ENCODE peak calls at places on chromosomes 7 and 10, in seven cellular contexts. One of them, this sample, is unnamed.

GRCh38 chr7:141158562-141158961 is 84.7 kb downstream of the TMEM178B start:
- DNase-seq in mesendoderm: peak
- DNase-seq in mesenchymal stem cell: peak
- DNase-seq in neuronal stem cell: no peak
- DNase-seq in H1: no peak
- DNase-seq in H9: peak
- DNase-seq in trophoblast cell: peak
- DNase-seq in this sample: peak

GRCh38 chr7:142864980-142865747 is 10.3 kb downstream of the EPHB6 start:
- DNase-seq in mesendoderm: no peak
- DNase-seq in mesenchymal stem cell: no peak
- DNase-seq in neuronal stem cell: no peak
- DNase-seq in H1: no peak
- DNase-seq in H9: no peak
- DNase-seq in trophoblast cell: no peak
- DNase-seq in this sample: no peak

GRCh38 chr7:128777156-128778123 is 1.8 kb upstream of the OPN1SW start:
- DNase-seq in mesendoderm: no peak
- DNase-seq in mesenchymal stem cell: peak
- DNase-seq in neuronal stem cell: no peak
- DNase-seq in H1: no peak
- DNase-seq in H9: no peak
- DNase-seq in trophoblast cell: no peak
- DNase-seq in this sample: peak

GRCh38 chr7:87448427-87448826 is 27.1 kb downstream of the ABCB4 start:
- DNase-seq in mesendoderm: no peak
- DNase-seq in mesenchymal stem cell: no peak
- DNase-seq in neuronal stem cell: no peak
- DNase-seq in H1: no peak
- DNase-seq in H9: no peak
- DNase-seq in trophoblast cell: no peak
- DNase-seq in this sample: no peak

GRCh38 chr7:502296-502695 is 17.4 kb downstream of the PDGFA start:
- DNase-seq in mesendoderm: no peak
- DNase-seq in mesenchymal stem cell: no peak
- DNase-seq in neuronal stem cell: no peak
- DNase-seq in H1: no peak
- DNase-seq in H9: no peak
- DNase-seq in trophoblast cell: no peak
- DNase-seq in this sample: no peak

GRCh38 chr7:2701832-2702593 is 14.0 kb downstream of the AMZ1 start:
- DNase-seq in mesendoderm: no peak
- DNase-seq in mesenchymal stem cell: no peak
- DNase-seq in neuronal stem cell: no peak
- DNase-seq in H1: no peak
- DNase-seq in H9: no peak
- DNase-seq in trophoblast cell: no peak
- DNase-seq in this sample: peak

GRCh38 chr10:4333474-4333894 is 492.5 kb upstream of the AKR1E2 start:
- DNase-seq in mesendoderm: no peak
- DNase-seq in mesenchymal stem cell: no peak
- DNase-seq in neuronal stem cell: no peak
- DNase-seq in H1: no peak
- DNase-seq in H9: no peak
- DNase-seq in trophoblast cell: no peak
- DNase-seq in this sample: no peak

GRCh38 chr10:89346264-89346971 is 18.6 kb downstream of the IFIT3 start:
- DNase-seq in mesendoderm: peak
- DNase-seq in mesenchymal stem cell: no peak
- DNase-seq in neuronal stem cell: no peak
- DNase-seq in H1: no peak
- DNase-seq in H9: no peak
- DNase-seq in trophoblast cell: peak
- DNase-seq in this sample: peak

GRCh38 chr7:117582219-117582704 is 102.4 kb downstream of the CFTR start:
- DNase-seq in mesendoderm: peak
- DNase-seq in mesenchymal stem cell: peak
- DNase-seq in neuronal stem cell: no peak
- DNase-seq in H1: peak
- DNase-seq in H9: no peak
- DNase-seq in trophoblast cell: peak
- DNase-seq in this sample: peak

GRCh38 chr10:53836638-53837037 is 964.4 kb downstream of the PCDH15 start:
- DNase-seq in mesendoderm: no peak
- DNase-seq in mesenchymal stem cell: peak
- DNase-seq in neuronal stem cell: no peak
- DNase-seq in H1: no peak
- DNase-seq in H9: no peak
- DNase-seq in trophoblast cell: no peak
- DNase-seq in this sample: no peak

GRCh38 chr10:21995557-21995956 is 8.0 kb downstream of the DNAJC1 start:
- DNase-seq in mesendoderm: no peak
- DNase-seq in mesenchymal stem cell: no peak
- DNase-seq in neuronal stem cell: no peak
- DNase-seq in H1: no peak
- DNase-seq in H9: no peak
- DNase-seq in trophoblast cell: no peak
- DNase-seq in this sample: peak

GRCh38 chr7:91344911-91345310 is 80.7 kb downstream of the FZD1 start:
- DNase-seq in mesendoderm: no peak
- DNase-seq in mesenchymal stem cell: no peak
- DNase-seq in neuronal stem cell: no peak
- DNase-seq in H1: no peak
- DNase-seq in H9: no peak
- DNase-seq in trophoblast cell: no peak
- DNase-seq in this sample: no peak

GRCh38 chr7:117014673-117015133 is 61.4 kb downstream of the ST7 start:
- DNase-seq in mesendoderm: peak
- DNase-seq in mesenchymal stem cell: peak
- DNase-seq in neuronal stem cell: no peak
- DNase-seq in H1: no peak
- DNase-seq in H9: no peak
- DNase-seq in trophoblast cell: no peak
- DNase-seq in this sample: peak

GRCh38 chr7:91657386-91658120 is 222.9 kb downstream of the MTERF1 start:
- DNase-seq in mesendoderm: peak
- DNase-seq in mesenchymal stem cell: peak
- DNase-seq in neuronal stem cell: no peak
- DNase-seq in H1: no peak
- DNase-seq in H9: no peak
- DNase-seq in trophoblast cell: no peak
- DNase-seq in this sample: no peak

GRCh38 chr7:71266912-71267311 is 135.0 kb downstream of the GALNT17 start:
- DNase-seq in mesendoderm: peak
- DNase-seq in mesenchymal stem cell: no peak
- DNase-seq in neuronal stem cell: no peak
- DNase-seq in H1: no peak
- DNase-seq in H9: no peak
- DNase-seq in trophoblast cell: no peak
- DNase-seq in this sample: no peak

GRCh38 chr7:81525901-81526300 is 243.9 kb downstream of the HGF start:
- DNase-seq in mesendoderm: peak
- DNase-seq in mesenchymal stem cell: no peak
- DNase-seq in neuronal stem cell: no peak
- DNase-seq in H1: no peak
- DNase-seq in H9: no peak
- DNase-seq in trophoblast cell: no peak
- DNase-seq in this sample: no peak

GRCh38 chr10:8057636-8058273 is 3.3 kb downstream of the GATA3 start:
- DNase-seq in mesendoderm: peak
- DNase-seq in mesenchymal stem cell: peak
- DNase-seq in neuronal stem cell: peak
- DNase-seq in H1: no peak
- DNase-seq in H9: no peak
- DNase-seq in trophoblast cell: no peak
- DNase-seq in this sample: no peak

GRCh38 chr10:43265799-43266721 is 805 bp downstream of the RASGEF1A start:
- DNase-seq in mesendoderm: peak
- DNase-seq in mesenchymal stem cell: no peak
- DNase-seq in neuronal stem cell: no peak
- DNase-seq in H1: no peak
- DNase-seq in H9: peak
- DNase-seq in trophoblast cell: no peak
- DNase-seq in this sample: no peak

GRCh38 chr10:17249820-17250219 is 21.8 kb downstream of the VIM start:
- DNase-seq in mesendoderm: peak
- DNase-seq in mesenchymal stem cell: no peak
- DNase-seq in neuronal stem cell: no peak
- DNase-seq in H1: no peak
- DNase-seq in H9: no peak
- DNase-seq in trophoblast cell: no peak
- DNase-seq in this sample: peak

GRCh38 chr7:121302214-121302745 is 26.5 kb upstream of the WNT16 start:
- DNase-seq in mesendoderm: no peak
- DNase-seq in mesenchymal stem cell: peak
- DNase-seq in neuronal stem cell: no peak
- DNase-seq in H1: no peak
- DNase-seq in H9: no peak
- DNase-seq in trophoblast cell: peak
- DNase-seq in this sample: peak

GRCh38 chr7:139035588-139036353 is at the start of gene ZC3HAV1L:
- DNase-seq in mesendoderm: peak
- DNase-seq in mesenchymal stem cell: peak
- DNase-seq in neuronal stem cell: peak
- DNase-seq in H1: no peak
- DNase-seq in H9: peak
- DNase-seq in trophoblast cell: peak
- DNase-seq in this sample: peak

GRCh38 chr7:39507866-39508551 is 58.2 kb upstream of the YAE1 start:
- DNase-seq in mesendoderm: no peak
- DNase-seq in mesenchymal stem cell: no peak
- DNase-seq in neuronal stem cell: no peak
- DNase-seq in H1: no peak
- DNase-seq in H9: no peak
- DNase-seq in trophoblast cell: no peak
- DNase-seq in this sample: no peak

GRCh38 chr7:95843286-95843685 is 70.9 kb downstream of the DYNC1I1 start:
- DNase-seq in mesendoderm: peak
- DNase-seq in mesenchymal stem cell: no peak
- DNase-seq in neuronal stem cell: no peak
- DNase-seq in H1: no peak
- DNase-seq in H9: no peak
- DNase-seq in trophoblast cell: no peak
- DNase-seq in this sample: no peak

GRCh38 chr7:5388905-5389433 is 34.7 kb downstream of the TNRC18 start:
- DNase-seq in mesendoderm: peak
- DNase-seq in mesenchymal stem cell: no peak
- DNase-seq in neuronal stem cell: no peak
- DNase-seq in H1: no peak
- DNase-seq in H9: peak
- DNase-seq in trophoblast cell: no peak
- DNase-seq in this sample: no peak

GRCh38 chr7:88310950-88311674 is 4.4 kb upstream of the STEAP4 start:
- DNase-seq in mesendoderm: no peak
- DNase-seq in mesenchymal stem cell: no peak
- DNase-seq in neuronal stem cell: no peak
- DNase-seq in H1: no peak
- DNase-seq in H9: no peak
- DNase-seq in trophoblast cell: no peak
- DNase-seq in this sample: no peak

GRCh38 chr7:101869026-101869900 is 51.8 kb downstream of the CUX1 start:
- DNase-seq in mesendoderm: peak
- DNase-seq in mesenchymal stem cell: no peak
- DNase-seq in neuronal stem cell: no peak
- DNase-seq in H1: no peak
- DNase-seq in H9: peak
- DNase-seq in trophoblast cell: no peak
- DNase-seq in this sample: no peak
- H3K4ac ChIP-seq in mesendoderm: no peak
- H3K4ac ChIP-seq in mesenchymal stem cell: peak
- H3K4ac ChIP-seq in neuronal stem cell: no peak
- H3K4ac ChIP-seq in H1: peak
- H3K4ac ChIP-seq in H9: no peak
- H3K4ac ChIP-seq in trophoblast cell: peak
- H3K4ac ChIP-seq in this sample: peak

DNA sequence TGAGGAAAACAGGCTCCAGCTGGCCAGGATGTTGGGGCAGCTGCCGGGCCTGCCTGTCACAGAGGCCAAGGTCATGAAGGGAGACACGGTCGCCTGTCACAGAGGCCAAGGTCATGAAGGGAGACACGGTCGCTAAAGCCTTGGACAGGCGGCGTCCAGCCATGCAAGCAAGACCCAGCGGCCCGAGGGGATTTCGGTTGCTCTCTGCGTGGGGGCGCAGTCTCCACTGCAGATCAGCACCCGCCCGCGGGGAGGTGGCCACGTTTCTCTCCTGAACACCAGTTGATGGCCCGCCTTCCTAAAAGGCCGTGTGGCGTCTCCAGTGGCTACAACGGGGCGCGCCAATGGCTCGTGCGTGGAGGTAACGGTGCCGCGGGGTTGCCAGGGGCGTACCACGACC is 67.0 kb upstream of the PCGF5 start:
- DNase-seq in mesendoderm: no peak
- DNase-seq in mesenchymal stem cell: no peak
- DNase-seq in neuronal stem cell: no peak
- DNase-seq in H1: no peak
- DNase-seq in H9: no peak
- DNase-seq in trophoblast cell: no peak
- DNase-seq in this sample: no peak
- H3K4ac ChIP-seq in mesendoderm: no peak
- H3K4ac ChIP-seq in mesenchymal stem cell: no peak
- H3K4ac ChIP-seq in neuronal stem cell: no peak
- H3K4ac ChIP-seq in H1: no peak
- H3K4ac ChIP-seq in H9: no peak
- H3K4ac ChIP-seq in trophoblast cell: no peak
- H3K4ac ChIP-seq in this sample: no peak

GRCh38 chr7:78490526-78490925 is 692.0 kb downstream of the PHTF2 start:
- DNase-seq in mesendoderm: no peak
- DNase-seq in mesenchymal stem cell: no peak
- DNase-seq in neuronal stem cell: no peak
- DNase-seq in H1: no peak
- DNase-seq in H9: no peak
- DNase-seq in trophoblast cell: no peak
- DNase-seq in this sample: no peak
- H3K4ac ChIP-seq in mesendoderm: no peak
- H3K4ac ChIP-seq in mesenchymal stem cell: no peak
- H3K4ac ChIP-seq in neuronal stem cell: no peak
- H3K4ac ChIP-seq in H1: no peak
- H3K4ac ChIP-seq in H9: no peak
- H3K4ac ChIP-seq in trophoblast cell: no peak
- H3K4ac ChIP-seq in this sample: no peak

GRCh38 chr10:96974348-96974747 is 142.2 kb downstream of the LCOR start:
- DNase-seq in mesendoderm: no peak
- DNase-seq in mesenchymal stem cell: no peak
- DNase-seq in neuronal stem cell: no peak
- DNase-seq in H1: no peak
- DNase-seq in H9: no peak
- DNase-seq in trophoblast cell: no peak
- DNase-seq in this sample: peak

GRCh38 chr10:96971324-96971723 is 139.2 kb downstream of the LCOR start:
- DNase-seq in mesendoderm: no peak
- DNase-seq in mesenchymal stem cell: no peak
- DNase-seq in neuronal stem cell: no peak
- DNase-seq in H1: no peak
- DNase-seq in H9: no peak
- DNase-seq in trophoblast cell: no peak
- DNase-seq in this sample: no peak

GRCh38 chr10:96973809-96974208 is 141.7 kb downstream of the LCOR start:
- DNase-seq in mesendoderm: no peak
- DNase-seq in mesenchymal stem cell: no peak
- DNase-seq in neuronal stem cell: no peak
- DNase-seq in H1: no peak
- DNase-seq in H9: no peak
- DNase-seq in trophoblast cell: no peak
- DNase-seq in this sample: no peak

GRCh38 chr10:96975083-96975482 is 143.0 kb downstream of the LCOR start:
- DNase-seq in mesendoderm: no peak
- DNase-seq in mesenchymal stem cell: no peak
- DNase-seq in neuronal stem cell: no peak
- DNase-seq in H1: no peak
- DNase-seq in H9: no peak
- DNase-seq in trophoblast cell: no peak
- DNase-seq in this sample: no peak

GRCh38 chr10:96972264-96972663 is 140.2 kb downstream of the LCOR start:
- DNase-seq in mesendoderm: peak
- DNase-seq in mesenchymal stem cell: no peak
- DNase-seq in neuronal stem cell: peak
- DNase-seq in H1: no peak
- DNase-seq in H9: no peak
- DNase-seq in trophoblast cell: no peak
- DNase-seq in this sample: no peak
- H3K4ac ChIP-seq in mesendoderm: no peak
- H3K4ac ChIP-seq in mesenchymal stem cell: no peak
- H3K4ac ChIP-seq in neuronal stem cell: no peak
- H3K4ac ChIP-seq in H1: no peak
- H3K4ac ChIP-seq in H9: no peak
- H3K4ac ChIP-seq in trophoblast cell: no peak
- H3K4ac ChIP-seq in this sample: no peak

This sample was measured in IMR-90.